ENCODE peak calls at places on chromosomes 7 and 10, in seven cellular contexts. A is MM.1S; R is M059J; B is H4; N is naive thymus-derived CD8-positive, alpha-beta T cell; Q is anterior cingulate cortex; G is fibroblast of pulmonary artery. J is an unnamed sample.

GRCh38 chr10:12848439-12849173 is 152.9 kb downstream of the CCDC3 start:
- DNase-seq in Q (no peak), B (no peak), A (no peak), N (no peak), R (no peak), G (no peak), J (no peak)

GRCh38 chr7:90488220-90488619 is 18.8 kb downstream of the PTTG1IP2 start:
- DNase-seq in B (no peak), N (no peak), R (no peak), G (no peak), Q (no peak), A (no peak), J (no peak)

GRCh38 chr7:139575338-139575680 is 51.8 kb downstream of the CLEC2L start:
- DNase-seq in N (no peak), B (no peak), Q (no peak), R (no peak), G (no peak), A (no peak), J (no peak)

GRCh38 chr7:154975984-154976383 is 26.9 kb downstream of the PAXIP1 start:
- DNase-seq in B (no peak), A (no peak), Q (no peak), N (no peak), G (no peak), R (no peak), J (no peak)

GRCh38 chr7:84339306-84339705 is 144.7 kb upstream of the SEMA3A start:
- DNase-seq in B (no peak), G (peak), Q (no peak), N (no peak), A (no peak), R (no peak), J (peak)

GRCh38 chr10:92265687-92266258 is 25.1 kb downstream of the CPEB3 start:
- DNase-seq in Q (no peak), B (no peak), R (no peak), N (no peak), G (no peak), A (no peak), J (no peak)

GRCh38 chr7:54542920-54543539 is 855 bp downstream of the VSTM2A start:
- DNase-seq in N (no peak), R (peak), A (peak), Q (no peak), G (peak), B (peak), J (peak)

GRCh38 chr10:90276894-90277447 is 575.6 kb downstream of the KIF20B start:
- DNase-seq in G (peak), B (no peak), R (peak), N (no peak), A (no peak), Q (no peak), J (no peak)

GRCh38 chr7:55569797-55570196 is 2.5 kb downstream of the VOPP1 start:
- DNase-seq in A (peak), R (no peak), Q (no peak), N (no peak), B (no peak), G (no peak), J (peak)

GRCh38 chr10:69872326-69872725 is 70.6 kb downstream of the COL13A1 start:
- DNase-seq in R (no peak), N (no peak), G (no peak), Q (no peak), A (no peak), B (no peak), J (no peak)

GRCh38 chr10:110421512-110422138 is 76.1 kb upstream of the DUSP5 start:
- DNase-seq in N (no peak), A (no peak), R (no peak), G (no peak), Q (no peak), B (no peak), J (no peak)

GRCh38 chr7:33639552-33640197 is 265.7 kb upstream of the BMPER start:
- DNase-seq in R (no peak), N (no peak), G (peak), Q (no peak), A (no peak), B (no peak), J (no peak)

GRCh38 chr10:5297466-5297865 is 67.3 kb upstream of the UCN3 start:
- DNase-seq in A (peak), Q (no peak), G (peak), N (peak), R (no peak), B (no peak), J (no peak)

GRCh38 chr10:119401671-119402395 is 140.7 kb downstream of the RGS10 start:
- DNase-seq in A (no peak), R (peak), N (no peak), Q (no peak), G (peak), B (peak), J (peak)

GRCh38 chr7:27952393-27953290 is 212.7 kb downstream of the TAX1BP1 start:
- DNase-seq in N (peak), Q (no peak), G (peak), A (no peak), B (no peak), R (no peak), J (peak)

GRCh38 chr7:117230276-117231046 is 92.4 kb downstream of the WNT2 start:
- DNase-seq in N (no peak), A (no peak), G (peak), Q (no peak), R (peak), B (no peak), J (peak)

J was measured in astrocyte of the hippocampus.